ENCODE peak calls at places on chromosomes 1 and 21, in seven cellular contexts. M, G, B, A, U, C and P are unnamed samples.

GRCh38 chr1:231460614-231461013 is 38.5 kb upstream of the EGLN1 start:
- DNase-seq in B (peak; percentile 78), C (peak; percentile 11), A (no peak), M (no peak), G (no peak), U (peak; percentile 62), P (no peak)

GRCh38 chr1:206068314-206068713 is 15.3 kb downstream of the RHEX start:
- DNase-seq in B (no peak), U (no peak), M (no peak), G (no peak), C (no peak), A (no peak), P (no peak)

GRCh38 chr1:18452550-18452949 is 28.2 kb upstream of the KLHDC7A start:
- DNase-seq in A (peak; percentile 73), G (no peak), B (no peak), M (no peak), C (no peak), U (peak; percentile 25), P (no peak)

GRCh38 chr21:34202553-34203332 is 129.4 kb downstream of the MRPS6 start:
- DNase-seq in U (no peak), A (no peak), C (peak; percentile 23), M (no peak), B (no peak), G (peak; percentile 90), P (peak; percentile 25)

GRCh38 chr1:95035536-95035935 is 37.2 kb downstream of the ALG14 start:
- DNase-seq in A (no peak), G (no peak), C (no peak), U (no peak), B (no peak), M (no peak), P (no peak)

GRCh38 chr1:176157995-176158394 is 49.1 kb downstream of the COP1 start:
- DNase-seq in B (no peak), G (no peak), A (peak; percentile 16), U (no peak), C (no peak), M (no peak), P (no peak)

GRCh38 chr1:165408518-165408917 is 36.4 kb downstream of the RXRG start:
- DNase-seq in M (no peak), B (no peak), A (no peak), U (peak; percentile 34), C (no peak), G (peak; percentile 25), P (no peak)

GRCh38 chr1:171352554-171352953 is 38.6 kb downstream of the FMO4 start:
- DNase-seq in U (no peak), G (no peak), M (no peak), C (no peak), A (no peak), B (no peak), P (no peak)

GRCh38 chr1:8370928-8371327 is 53.0 kb downstream of the SLC45A1 start:
- DNase-seq in M (no peak), B (no peak), A (no peak), U (no peak), C (no peak), G (peak; percentile 28), P (no peak)

GRCh38 chr1:84426376-84426775 is 28.1 kb downstream of the DNASE2B start:
- DNase-seq in B (no peak), G (no peak), C (no peak), A (no peak), U (no peak), M (no peak), P (no peak)

GRCh38 chr21:44064852-44065403 is 42.3 kb upstream of the PWP2 start:
- DNase-seq in C (no peak), G (no peak), U (no peak), A (no peak), M (no peak), B (no peak), P (no peak)

GRCh38 chr1:17207540-17207939 is 2.6 kb downstream of the PADI1 start:
- DNase-seq in G (no peak), B (no peak), U (no peak), C (no peak), M (no peak), A (no peak), P (no peak)

GRCh38 chr1:245583081-245583480 is 428.3 kb downstream of the KIF26B start:
- DNase-seq in C (no peak), M (no peak), U (no peak), A (no peak), G (no peak), B (no peak), P (no peak)

GRCh38 chr1:36879613-36880012 is 154.7 kb downstream of the GRIK3 start:
- DNase-seq in G (no peak), M (no peak), C (no peak), A (no peak), U (no peak), B (no peak), P (no peak)

GRCh38 chr1:152942161-152942560 is 4.8 kb upstream of the SPRR5 start:
- DNase-seq in U (no peak), M (no peak), A (no peak), C (no peak), G (no peak), B (no peak), P (no peak)

GRCh38 chr1:160006312-160006940 is 25.4 kb downstream of the PIGM start:
- DNase-seq in U (peak; percentile 82), G (peak; percentile 84), C (peak; percentile 82), B (peak; percentile 81), M (peak; percentile 77), A (peak; percentile 80), P (peak; percentile 65)

GRCh38 chr21:33047231-33047630 is 21.5 kb downstream of the OLIG2 start:
- DNase-seq in B (no peak), G (no peak), A (no peak), M (no peak), C (no peak), U (no peak), P (no peak)

GRCh38 chr1:180916771-180917170 is 4.1 kb downstream of the KIAA1614 start:
- DNase-seq in M (no peak), U (no peak), B (no peak), A (no peak), G (no peak), C (no peak), P (no peak)

GRCh38 chr1:9867408-9868243 is 42.4 kb downstream of the CTNNBIP1 start:
- DNase-seq in M (peak; percentile 80), C (peak; percentile 88), B (peak; percentile 90), G (peak; percentile 81), A (peak; percentile 87), U (peak; percentile 77), P (peak; percentile 76)

GRCh38 chr1:79005945-79006344 is 585 bp downstream of the ADGRL4 start:
- DNase-seq in G (no peak), A (no peak), C (no peak), U (no peak), B (no peak), M (no peak), P (no peak)

GRCh38 chr1:213982814-213983588 is 4.8 kb upstream of the PROX1 start:
- DNase-seq in G (peak; percentile 71), A (no peak), B (no peak), M (peak; percentile 68), U (no peak), C (no peak), P (peak; percentile 40)

GRCh38 chr1:98119793-98120192 is 199.0 kb upstream of the DPYD start:
- DNase-seq in M (peak; percentile 14), C (no peak), A (no peak), G (no peak), B (no peak), U (peak; percentile 16), P (no peak)

DNA sequence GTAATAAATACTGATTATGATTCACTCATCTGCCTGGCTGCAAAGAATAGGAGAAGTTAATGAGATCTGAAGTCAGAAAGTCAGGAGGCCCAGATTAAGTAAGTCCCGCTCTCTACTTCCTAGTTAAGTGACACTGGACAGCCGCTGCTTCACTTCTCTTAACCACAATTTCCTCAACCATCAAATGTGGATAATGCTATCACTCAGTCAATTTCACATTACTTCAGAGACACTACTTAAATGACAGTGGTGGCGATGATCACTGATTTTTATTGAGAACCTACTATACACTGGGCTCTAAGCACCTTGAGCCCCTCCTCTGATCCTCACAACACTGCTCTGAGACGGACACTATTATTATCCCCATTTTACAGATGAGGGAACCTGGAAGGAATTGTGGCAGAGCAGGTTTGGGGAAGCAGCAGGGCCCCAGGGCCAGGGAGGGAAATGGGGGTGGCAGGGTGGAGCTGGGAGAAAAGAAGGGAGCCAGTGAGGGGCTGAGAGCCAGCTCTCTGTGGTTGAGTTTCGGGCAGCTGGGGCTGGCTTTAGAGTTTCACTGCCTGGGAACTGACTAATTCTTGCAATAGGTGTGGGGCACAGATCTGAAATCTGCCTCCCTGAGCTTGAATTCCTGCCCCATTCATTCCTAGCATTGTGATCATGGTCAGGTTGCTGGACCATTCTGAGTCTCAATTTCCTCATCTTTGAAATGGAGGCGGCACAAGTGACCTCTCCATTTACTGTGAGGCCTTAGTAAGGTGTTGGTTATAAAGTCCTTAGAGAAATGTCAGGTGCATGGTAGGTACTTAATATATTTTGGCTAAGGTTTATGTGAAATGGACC is 2.5 kb upstream of the E2F2 start:
- DNase-seq in A (peak; percentile 60), C (no peak), M (no peak), G (no peak), B (no peak), U (no peak), P (no peak)
- H3K4me1 ChIP-seq in A (peaks cover 55% of the 10 kb centered on the region), C (peaks cover 43% of the 10 kb centered on the region), M (peaks cover 7% of the 10 kb centered on the region), G (peaks cover 28% of the 10 kb centered on the region), B (peaks cover 45% of the 10 kb centered on the region), U (peaks cover 3% of the 10 kb centered on the region), P (peaks cover 26% of the 10 kb centered on the region)

GRCh38 chr1:50976111-50976889 is 6.3 kb downstream of the CDKN2C start:
- DNase-seq in M (no peak), U (no peak), G (no peak), C (no peak), A (peak; percentile 39), B (peak; percentile 51), P (no peak)
- H3K4me1 ChIP-seq in M (peaks cover 6% of the 10 kb centered on the region), U (no peaks in the 10 kb centered on the region), G (no peaks in the 10 kb centered on the region), C (peaks cover 2% of the 10 kb centered on the region), A (peaks cover 43% of the 10 kb centered on the region), B (peaks cover 14% of the 10 kb centered on the region), P (peaks cover 49% of the 10 kb centered on the region)

DNA sequence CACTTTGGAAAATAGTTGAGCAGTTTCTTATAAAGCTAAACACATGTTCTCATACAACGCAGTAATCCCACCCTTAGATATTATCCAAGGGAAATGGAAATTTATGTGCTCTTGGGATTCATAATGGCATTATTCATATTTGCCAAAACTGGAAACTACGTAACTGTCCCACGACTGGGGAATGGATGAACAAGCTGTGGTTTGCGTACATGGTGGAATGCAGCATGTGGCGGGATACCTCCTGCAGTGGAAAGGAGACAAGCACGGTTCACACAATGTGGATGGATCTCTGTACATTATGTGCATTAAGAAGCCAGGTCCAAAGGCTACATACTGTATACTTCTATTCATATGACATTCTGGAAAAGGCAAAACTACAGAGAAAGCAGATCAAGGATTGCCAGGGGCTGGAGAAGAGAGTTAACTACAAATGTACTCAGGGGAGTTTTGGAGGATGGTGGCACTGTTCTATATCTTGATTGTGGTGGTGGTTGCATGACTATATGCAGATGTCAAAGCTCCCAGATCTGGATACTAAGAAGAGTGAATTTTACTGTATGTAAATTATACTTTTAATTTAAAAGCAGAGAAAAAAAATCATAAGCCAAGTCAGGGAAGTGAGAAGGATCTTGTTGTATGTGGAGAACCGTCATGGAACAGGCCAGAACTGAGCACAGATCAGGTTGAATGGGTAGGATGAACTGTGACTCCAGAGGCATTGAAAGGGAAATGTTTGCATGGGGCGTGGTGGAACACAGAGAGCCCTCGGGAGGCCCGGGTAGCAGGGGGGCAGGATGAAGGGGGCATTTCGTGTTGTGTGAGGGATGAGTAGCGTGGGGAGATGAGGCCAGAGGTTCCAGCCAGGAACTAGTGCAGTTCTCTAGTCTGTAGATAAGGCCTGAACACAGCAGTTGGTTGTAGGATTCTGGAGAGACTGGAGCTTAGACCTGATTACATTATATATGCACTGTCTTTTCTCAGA is 90.7 kb downstream of the GALNT2 start:
- DNase-seq in A (no peak), C (no peak), G (peak; percentile 45), M (no peak), U (peak; percentile 53), B (no peak), P (no peak)
- H3K4me1 ChIP-seq in A (peaks cover 13% of the 10 kb centered on the region), C (peaks cover 36% of the 10 kb centered on the region), G (peaks cover 52% of the 10 kb centered on the region), M (peaks cover 32% of the 10 kb centered on the region), U (peaks cover 15% of the 10 kb centered on the region), B (no peaks in the 10 kb centered on the region), P (peaks cover 74% of the 10 kb centered on the region)

GRCh38 chr1:85573348-85573747 is 7.2 kb upstream of the CCN1 start:
- DNase-seq in A (no peak), G (no peak), B (no peak), M (no peak), C (no peak), U (peak; percentile 86), P (no peak)
- H3K4me1 ChIP-seq in A (no peaks in the 10 kb centered on the region), G (peaks cover 4% of the 10 kb centered on the region), B (no peaks in the 10 kb centered on the region), M (peaks cover 7% of the 10 kb centered on the region), C (peaks cover 12% of the 10 kb centered on the region), U (peaks cover 4% of the 10 kb centered on the region), P (peaks cover 54% of the 10 kb centered on the region)